ENCODE peak calls at places on chromosomes 1 and 21, in five cellular contexts. M, Z, G, O and I are unnamed samples.

GRCh38 chr1:237655778-237656177 is 234.9 kb downstream of the ZP4 start:
- DNase-seq in G (no peak), Z (no peak), O (no peak), M (no peak), I (no peak)

GRCh38 chr21:42844411-42845113 is 34.8 kb downstream of the WDR4 start:
- DNase-seq in O (no peak), M (peak), Z (no peak), G (no peak), I (peak)

GRCh38 chr1:63890468-63890867 is 116.7 kb downstream of the ROR1 start:
- DNase-seq in Z (no peak), G (no peak), O (no peak), M (no peak), I (no peak)

GRCh38 chr1:245807954-245808719 is 653.4 kb downstream of the KIF26B start:
- DNase-seq in O (no peak), Z (peak), M (no peak), G (no peak), I (peak)

GRCh38 chr1:201126832-201127754 is at the start of gene ASCL5:
- DNase-seq in Z (peak), O (no peak), G (no peak), M (no peak), I (peak)

GRCh38 chr1:64654519-64655341 is 90.1 kb upstream of the RAVER2 start:
- DNase-seq in Z (no peak), M (no peak), O (no peak), G (no peak), I (no peak)

GRCh38 chr1:29630756-29631155 is 394.4 kb downstream of the PTPRU start:
- DNase-seq in O (no peak), Z (no peak), G (no peak), M (no peak), I (no peak)

GRCh38 chr1:76103034-76103433 is 28.5 kb downstream of the ST6GALNAC3 start:
- DNase-seq in Z (no peak), O (no peak), M (no peak), G (no peak), I (no peak)

GRCh38 chr1:39701092-39701460 is 9.8 kb upstream of the HPCAL4 start:
- DNase-seq in G (no peak), M (no peak), Z (peak), O (no peak), I (no peak)

GRCh38 chr1:17837631-17838030 is 82.5 kb downstream of the ACTL8 start:
- DNase-seq in O (no peak), G (no peak), Z (no peak), M (no peak), I (no peak)

GRCh38 chr1:97907886-97908285 is 12.9 kb downstream of the DPYD start:
- DNase-seq in Z (no peak), O (no peak), M (no peak), G (no peak), I (peak)

GRCh38 chr1:10791117-10791951 is 5.1 kb downstream of the CASZ1 start:
- DNase-seq in O (no peak), M (no peak), Z (peak), G (no peak), I (no peak)

GRCh38 chr21:34933609-34934345 is 115.3 kb downstream of the RUNX1 start:
- DNase-seq in Z (no peak), O (no peak), M (no peak), G (no peak), I (no peak)

GRCh38 chr1:112849425-112849966 is 106.5 kb downstream of the SLC16A1 start:
- DNase-seq in M (peak), G (no peak), Z (no peak), O (no peak), I (no peak)

GRCh38 chr1:29853716-29854330 is 617.5 kb downstream of the PTPRU start:
- DNase-seq in Z (no peak), M (no peak), O (no peak), G (no peak), I (no peak)

GRCh38 chr21:36073181-36073580 is 3.4 kb downstream of the CBR1 start:
- DNase-seq in M (no peak), Z (no peak), G (no peak), O (no peak), I (no peak)

GRCh38 chr1:84442256-84442655 is 36.8 kb upstream of the RPF1 start:
- DNase-seq in M (no peak), Z (peak), G (no peak), O (no peak), I (no peak)